ENCODE peak calls at places on chromosomes 11 and 22, in four cellular contexts. J is K562, S is A549, W is GM12878. Z is an unnamed sample.

GRCh38 chr22:38802671-38803121 is 8.8 kb upstream of the DNAL4 start:
- DNase-seq in J (no peak), S (peak), W (no peak), Z (peak)

GRCh38 chr11:74141274-74141695 is 29.5 kb downstream of the C2CD3 start:
- DNase-seq in J (no peak), S (no peak), W (no peak), Z (peak)

GRCh38 chr11:59197990-59198389 is 14.7 kb downstream of the MPEG1 start:
- DNase-seq in J (no peak), S (no peak), W (no peak), Z (no peak)

GRCh38 chr22:39959640-39960447 is at the start of gene TMA7B:
- DNase-seq in J (peak), S (peak), W (no peak), Z (no peak)

GRCh38 chr22:40509401-40510134 is 127.0 kb downstream of the MRTFA start:
- DNase-seq in J (no peak), S (no peak), W (no peak), Z (no peak)

GRCh38 chr11:121466063-121466794 is 13.5 kb upstream of the SORL1-AS1 start:
- DNase-seq in J (peak), S (peak), W (no peak), Z (peak)

GRCh38 chr11:30960387-30960992 is 374.3 kb upstream of the MPPED2 start:
- DNase-seq in J (no peak), S (peak), W (no peak), Z (peak)

GRCh38 chr22:49500942-49501395 is 326.7 kb downstream of the BRD1 start:
- DNase-seq in J (no peak), S (no peak), W (no peak), Z (no peak)

GRCh38 chr11:18934195-18934808 is 4.9 kb downstream of the MRGPRX1 start:
- DNase-seq in J (no peak), S (no peak), W (no peak), Z (no peak)

GRCh38 chr11:44631831-44632230 is 66.4 kb downstream of the CD82 start:
- DNase-seq in J (no peak), S (no peak), W (no peak), Z (no peak)

GRCh38 chr11:95547974-95548373 is 241.6 kb downstream of the FAM76B start:
- DNase-seq in J (no peak), S (no peak), W (no peak), Z (no peak)

GRCh38 chr11:128388182-128388815 is 199.1 kb downstream of the ETS1 start:
- DNase-seq in J (no peak), S (no peak), W (no peak), Z (no peak)

GRCh38 chr11:26914968-26915367 is 78.9 kb upstream of the FIBIN start:
- DNase-seq in J (no peak), S (no peak), W (peak), Z (no peak)

GRCh38 chr11:121265586-121265985 is 27.0 kb upstream of the SC5D start:
- DNase-seq in J (no peak), S (no peak), W (no peak), Z (no peak)

GRCh38 chr11:20032577-20033265 is 127.6 kb downstream of the DBX1 start:
- DNase-seq in J (no peak), S (no peak), W (no peak), Z (no peak)

GRCh38 chr11:43687120-43687791 is 6.7 kb downstream of the HSD17B12 start:
- DNase-seq in J (no peak), S (no peak), W (no peak), Z (no peak)

GRCh38 chr22:45540122-45540521 is 37.4 kb downstream of the FBLN1 start:
- DNase-seq in J (no peak), S (no peak), W (no peak), Z (no peak)

GRCh38 chr11:69034123-69034522 is 14.6 kb upstream of the TPCN2 start:
- DNase-seq in J (no peak), S (no peak), W (no peak), Z (no peak)

GRCh38 chr11:72668645-72669347 is 5.4 kb downstream of the PDE2A start:
- DNase-seq in J (no peak), S (no peak), W (peak), Z (no peak)

GRCh38 chr11:61067782-61068181 is 34.5 kb upstream of the CD5 start:
- DNase-seq in J (no peak), S (no peak), W (no peak), Z (no peak)

GRCh38 chr22:43185860-43186261 is 1.1 kb downstream of the TTLL12 start:
- DNase-seq in J (no peak), S (peak), W (no peak), Z (peak)

GRCh38 chr11:112173152-112173551 is 2.2 kb upstream of the BCO2 start:
- DNase-seq in J (no peak), S (no peak), W (no peak), Z (no peak)

GRCh38 chr11:17209939-17210245 is 2.1 kb upstream of the PIK3C2A start:
- DNase-seq in J (no peak), S (no peak), W (no peak), Z (no peak)

GRCh38 chr11:33802414-33802950 is 28.2 kb upstream of the FBXO3 start:
- DNase-seq in J (peak), S (peak), W (no peak), Z (peak)

DNA sequence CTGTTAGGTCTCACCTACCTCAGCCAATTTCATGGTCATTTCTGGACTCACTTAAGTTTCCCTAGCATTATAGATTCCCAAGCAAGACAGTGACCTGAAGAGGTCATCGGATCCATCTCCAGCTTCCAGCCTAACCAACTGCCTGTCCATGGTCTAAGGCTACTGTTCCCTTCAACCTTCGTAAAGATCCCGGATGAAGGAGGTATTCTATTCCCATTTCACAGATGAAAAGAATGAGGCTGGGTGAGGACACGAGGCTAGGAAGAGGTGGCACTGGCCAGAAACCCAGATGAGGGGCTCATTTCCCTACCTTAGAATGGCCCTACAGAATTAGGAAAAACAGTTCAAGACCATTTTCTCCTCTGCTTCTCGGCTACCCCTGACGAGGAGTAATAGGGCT is 31.3 kb upstream of the DRD2 start:
- DNase-seq in J (no peak), S (no peak), W (no peak), Z (no peak)
- TF ChIP-seq USF2 in J (no peak), S (no peak), W (no peak), Z (no peak)

GRCh38 chr22:22999473-22999872 is 70.8 kb upstream of the GNAZ start:
- DNase-seq in J (no peak), S (no peak), W (no peak), Z (no peak)

GRCh38 chr22:22997988-22998387 is 72.3 kb upstream of the GNAZ start:
- DNase-seq in J (no peak), S (no peak), W (no peak), Z (no peak)

GRCh38 chr22:22995166-22995565 is 75.2 kb upstream of the GNAZ start:
- DNase-seq in J (peak), S (no peak), W (no peak), Z (no peak)

GRCh38 chr22:22996511-22997261 is 73.6 kb upstream of the GNAZ start:
- DNase-seq in J (peak), S (no peak), W (no peak), Z (no peak)

DNA sequence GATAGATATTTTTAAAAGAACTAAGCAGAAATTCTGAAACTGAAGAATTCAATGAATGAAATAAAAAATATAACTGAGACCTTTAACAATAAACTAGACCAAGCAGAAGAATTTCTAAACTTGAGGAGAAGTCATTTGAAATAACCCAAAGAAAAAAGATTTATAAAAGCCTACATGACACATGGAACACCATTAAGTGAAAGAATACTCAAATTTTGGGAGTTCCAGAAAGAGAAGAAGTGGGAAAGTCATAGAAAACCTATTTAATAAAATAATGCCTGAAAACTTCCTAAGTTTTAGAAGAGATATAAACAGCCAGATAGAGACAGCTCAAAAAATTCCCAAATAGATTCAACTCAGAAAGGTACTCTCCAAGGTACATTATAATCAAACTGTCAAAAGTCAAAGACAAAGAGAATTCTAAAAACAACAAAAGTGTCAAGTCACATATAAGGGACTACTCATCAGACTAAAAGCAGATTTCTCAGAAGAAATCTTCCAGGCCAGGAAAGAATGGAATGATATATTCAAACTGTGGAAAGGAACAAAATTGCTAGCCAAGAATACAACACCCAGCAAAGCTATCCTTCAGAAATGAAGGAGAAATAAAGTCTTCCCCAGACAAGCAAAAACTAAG is 72.9 kb upstream of the GNAZ start:
- DNase-seq in J (no peak), S (no peak), W (no peak), Z (no peak)
- TF ChIP-seq POLR2AphosphoS2 in J (no peak), S (no peak), W (no peak), Z (no peak)

GRCh38 chr11:64409707-64410395 is 50.9 kb downstream of the RPS6KA4 start:
- DNase-seq in J (no peak), S (no peak), W (no peak), Z (no peak)
- TF ChIP-seq USF2 in J (no peak), S (no peak), W (no peak), Z (no peak)

DNA sequence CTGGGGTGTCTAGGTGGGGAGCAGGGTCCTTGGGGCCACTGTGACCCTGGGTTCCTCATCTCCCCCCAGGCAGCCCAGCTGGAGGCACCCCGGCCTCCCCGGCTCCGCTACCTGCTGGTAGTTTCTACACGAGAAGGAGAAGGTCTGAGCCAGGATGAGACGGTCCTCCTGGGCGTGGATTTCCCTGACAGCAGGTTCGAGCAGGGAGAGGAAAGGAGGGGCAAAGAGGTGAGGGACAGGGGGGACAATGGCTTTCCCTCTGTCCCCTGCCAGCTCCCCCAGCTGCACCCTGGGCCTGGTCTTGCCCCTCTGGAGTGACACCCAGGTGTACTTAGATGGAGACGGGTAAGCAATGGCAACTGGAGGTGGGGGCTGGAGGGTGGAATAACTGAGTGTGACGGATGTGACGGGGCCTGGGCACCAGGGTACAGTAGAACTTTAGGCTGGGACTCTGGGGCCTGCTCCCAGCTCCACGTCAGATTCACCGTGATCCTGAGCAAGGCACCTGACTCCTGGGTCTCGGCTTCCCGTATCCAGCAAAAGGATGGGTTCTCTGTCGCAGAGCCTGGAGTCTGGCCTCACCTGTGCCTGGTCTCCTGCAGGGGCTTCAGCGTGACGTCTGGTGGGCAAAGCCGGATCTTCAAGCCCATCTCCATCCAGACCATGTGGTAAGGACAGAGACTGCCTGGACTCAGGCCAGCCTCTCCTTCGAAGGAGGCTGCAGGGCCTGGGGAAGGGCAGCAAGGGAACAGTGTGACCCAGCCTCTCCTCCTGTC is 3.6 kb downstream of the SSH3 start:
- DNase-seq in J (no peak), S (no peak), W (no peak), Z (no peak)
- TF ChIP-seq POLR2AphosphoS2 in J (no peak), S (no peak), W (no peak), Z (no peak)

Z was measured in HepG2.